ENCODE peak calls at places on chromosome 6, in six cellular contexts. D, M, N, P, A and S are unnamed samples.

GRCh38 chr6:13703496-13703895 is 8.1 kb downstream of the RANBP9 start:
- DNase-seq in D (no peak), M (no peak), N (no peak), P (no peak), A (no peak), S (no peak)

GRCh38 chr6:64221776-64222175 is 586.2 kb downstream of the PHF3 start:
- DNase-seq in D (no peak), M (no peak), N (no peak), P (no peak), A (no peak), S (no peak)

GRCh38 chr6:1726341-1726763 is 116.6 kb downstream of the FOXC1 start:
- DNase-seq in D (no peak), M (no peak), N (no peak), P (no peak), A (no peak), S (no peak)

GRCh38 chr6:163243083-163243482 is 171.4 kb upstream of the QKI start:
- DNase-seq in D (peak; percentile 39), M (no peak), N (no peak), P (no peak), A (no peak), S (no peak)

GRCh38 chr6:14146459-14147096 is 29.0 kb downstream of the CD83 start:
- DNase-seq in D (no peak), M (no peak), N (no peak), P (no peak), A (no peak), S (no peak)

GRCh38 chr6:117908246-117909107 is 1.4 kb downstream of the SLC35F1 start:
- DNase-seq in D (peak; percentile 10), M (no peak), N (no peak), P (no peak), A (no peak), S (no peak)

GRCh38 chr6:109475625-109476024 is 7.4 kb downstream of the ZBTB24 start:
- DNase-seq in D (no peak), M (no peak), N (no peak), P (no peak), A (no peak), S (no peak)

GRCh38 chr6:80643881-80644280 is 537.4 kb downstream of the BCKDHB start:
- DNase-seq in D (no peak), M (no peak), N (no peak), P (no peak), A (no peak), S (no peak)

GRCh38 chr6:127484207-127484858 is 25.1 kb upstream of the KIAA0408 start:
- DNase-seq in D (no peak), M (peak; percentile 9), N (no peak), P (no peak), A (peak; percentile 2), S (no peak)

GRCh38 chr6:82363368-82364086 is at the start of gene TPBG:
- DNase-seq in D (peak; percentile 42), M (peak; percentile 85), N (peak; percentile 88), P (peak; percentile 30), A (peak; percentile 46), S (peak; percentile 14)

GRCh38 chr6:19086480-19086879 is 699.3 kb downstream of the RNF144B start:
- DNase-seq in D (no peak), M (no peak), N (no peak), P (no peak), A (no peak), S (no peak)

GRCh38 chr6:138570716-138571020 is 71.4 kb upstream of the NHSL1 start:
- DNase-seq in D (no peak), M (no peak), N (no peak), P (no peak), A (no peak), S (no peak)

GRCh38 chr6:7153807-7154206 is 46.0 kb downstream of the RREB1 start:
- DNase-seq in D (no peak), M (no peak), N (peak; percentile 15), P (no peak), A (no peak), S (no peak)

GRCh38 chr6:16206595-16207037 is 31.8 kb upstream of the GMPR start:
- DNase-seq in D (no peak), M (peak; percentile 60), N (peak; percentile 89), P (peak; percentile 57), A (peak; percentile 49), S (peak; percentile 18)

GRCh38 chr6:32447932-32448331 is 8.2 kb downstream of the HLA-DRA start:
- DNase-seq in D (no peak), M (no peak), N (no peak), P (no peak), A (no peak), S (no peak)

GRCh38 chr6:110799181-110799580 is 16.1 kb downstream of the CDK19 start:
- DNase-seq in D (no peak), M (no peak), N (no peak), P (no peak), A (no peak), S (no peak)

GRCh38 chr6:144785056-144785455 is 499.9 kb downstream of the UTRN start:
- DNase-seq in D (no peak), M (no peak), N (no peak), P (no peak), A (no peak), S (no peak)